ENCODE peak calls at places on chromosome 21, in five cellular contexts. O, X, K, Z and E are unnamed samples.
A peak's percentile ranks its signal among the peaks of the same experiment; 100 is the strongest.

GRCh38 chr21:38956791-38957571 is 151.3 kb downstream of the ETS2 start:
- DNase-seq in O (no peak), X (peak; percentile 53), K (no peak), Z (peak; percentile 43), E (peak; percentile 52)

GRCh38 chr21:41427556-41427955 is 1.5 kb downstream of the MX1 start:
- DNase-seq in O (no peak), X (no peak), K (no peak), Z (no peak), E (no peak)

GRCh38 chr21:39852021-39852721 is 15.1 kb upstream of the PCP4 start:
- DNase-seq in O (no peak), X (no peak), K (no peak), Z (no peak), E (no peak)

GRCh38 chr21:35611752-35612151 is 448.6 kb downstream of the SETD4 start:
- DNase-seq in O (no peak), X (no peak), K (no peak), Z (peak; percentile 14), E (no peak)

GRCh38 chr21:38048241-38048640 is 132.0 kb upstream of the KCNJ6 start:
- DNase-seq in O (no peak), X (no peak), K (no peak), Z (no peak), E (no peak)

GRCh38 chr21:37225440-37225839 is 41.7 kb downstream of the VPS26C start:
- DNase-seq in O (no peak), X (no peak), K (no peak), Z (no peak), E (no peak)

GRCh38 chr21:44071359-44072104 is 35.7 kb upstream of the PWP2 start:
- DNase-seq in O (no peak), X (no peak), K (no peak), Z (no peak), E (peak; percentile 27)

GRCh38 chr21:35658242-35658641 is 402.1 kb downstream of the SETD4 start:
- DNase-seq in O (no peak), X (no peak), K (no peak), Z (peak; percentile 17), E (no peak)

GRCh38 chr21:29176721-29177120 is 46.3 kb downstream of the MAP3K7CL start:
- DNase-seq in O (no peak), X (no peak), K (no peak), Z (no peak), E (no peak)

GRCh38 chr21:16370176-16370575 is 640.4 kb downstream of the USP25 start:
- DNase-seq in O (no peak), X (no peak), K (no peak), Z (no peak), E (no peak)

GRCh38 chr21:38613686-38614085 is 115.4 kb upstream of the ERG start:
- DNase-seq in O (no peak), X (no peak), K (no peak), Z (no peak), E (no peak)

GRCh38 chr21:37000381-37000780 is 6.1 kb upstream of the RIPPLY3 start:
- DNase-seq in O (no peak), X (no peak), K (no peak), Z (no peak), E (no peak)

GRCh38 chr21:32562426-32562825 is 22.9 kb downstream of the TCP10L start:
- DNase-seq in O (no peak), X (no peak), K (no peak), Z (peak; percentile 9), E (no peak)

GRCh38 chr21:41927727-41928409 is 25.9 kb downstream of the C2CD2 start:
- DNase-seq in O (no peak), X (no peak), K (no peak), Z (no peak), E (no peak)

GRCh38 chr21:43034098-43034497 is 41.5 kb downstream of the CBS start:
- DNase-seq in O (no peak), X (no peak), K (no peak), Z (no peak), E (no peak)
- H3K27ac ChIP-seq in O (no peak overlapping the region), X (no peak overlapping the region), K (no peak overlapping the region), Z (no peak overlapping the region), E (no peak overlapping the region)

DNA sequence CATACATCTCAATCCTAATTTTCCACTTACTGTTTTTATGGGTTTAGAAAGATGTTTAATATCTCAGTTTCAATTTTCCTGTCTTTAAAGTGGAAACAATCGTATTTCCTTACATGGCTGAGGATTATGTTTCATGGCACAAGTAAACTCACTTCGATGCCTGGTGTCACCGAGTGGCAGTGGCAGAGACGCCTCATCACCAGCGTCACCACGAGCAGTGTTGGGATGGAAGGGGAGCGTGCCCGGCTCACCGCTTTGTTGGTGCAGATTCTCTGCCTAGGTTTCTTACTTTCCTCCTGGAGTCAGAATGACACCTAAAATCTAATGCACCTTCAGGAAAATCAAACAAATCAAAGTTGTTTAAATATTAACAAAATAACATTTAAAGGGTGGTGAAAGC is 48.2 kb upstream of the DIP2A start:
- DNase-seq in O (no peak), X (no peak), K (peak; percentile 37), Z (no peak), E (no peak)
- H3K27ac ChIP-seq in O (no peak overlapping the region), X (no peak overlapping the region), K (no peak overlapping the region), Z (no peak overlapping the region), E (no peak overlapping the region)

GRCh38 chr21:45293214-45293725 is 5.6 kb upstream of the POFUT2 start:
- DNase-seq in O (no peak), X (peak; percentile 49), K (no peak), Z (peak; percentile 69), E (no peak)
- H3K27ac ChIP-seq in O (no peak overlapping the region), X (peak overlapping the region; percentile 92), K (peak overlapping the region; percentile 69), Z (peak overlapping the region; percentile 94), E (no peak overlapping the region)

GRCh38 chr21:20591294-20591693 is 406.9 kb upstream of the NCAM2 start:
- DNase-seq in O (no peak), X (no peak), K (no peak), Z (no peak), E (no peak)
- H3K27ac ChIP-seq in O (no peak overlapping the region), X (no peak overlapping the region), K (no peak overlapping the region), Z (no peak overlapping the region), E (no peak overlapping the region)

GRCh38 chr21:34093083-34093482 is 19.7 kb downstream of the MRPS6 start:
- DNase-seq in O (no peak), X (no peak), K (no peak), Z (no peak), E (no peak)

GRCh38 chr21:34088752-34089151 is 15.4 kb downstream of the MRPS6 start:
- DNase-seq in O (no peak), X (no peak), K (no peak), Z (no peak), E (no peak)

GRCh38 chr21:34091032-34091431 is 17.7 kb downstream of the MRPS6 start:
- DNase-seq in O (no peak), X (no peak), K (no peak), Z (no peak), E (no peak)

GRCh38 chr21:34092241-34092921 is 19.0 kb downstream of the MRPS6 start:
- DNase-seq in O (no peak), X (no peak), K (no peak), Z (no peak), E (no peak)

GRCh38 chr21:34091607-34092006 is 18.2 kb downstream of the MRPS6 start:
- DNase-seq in O (no peak), X (no peak), K (no peak), Z (no peak), E (no peak)
- H3K27ac ChIP-seq in O (no peak overlapping the region), X (no peak overlapping the region), K (no peak overlapping the region), Z (no peak overlapping the region), E (no peak overlapping the region)

GRCh38 chr21:46033410-46034404 is 52.1 kb downstream of the COL6A1 start:
- DNase-seq in O (no peak), X (no peak), K (no peak), Z (peak; percentile 88), E (no peak)
- H3K27ac ChIP-seq in O (no peak overlapping the region), X (peak overlapping the region; percentile 46), K (no peak overlapping the region), Z (no peak overlapping the region), E (no peak overlapping the region)

GRCh38 chr21:31337991-31338891 is 5.8 kb downstream of the TIAM1 start:
- DNase-seq in O (no peak), X (no peak), K (no peak), Z (peak; percentile 68), E (no peak)

GRCh38 chr21:31334648-31335121 is 9.4 kb downstream of the TIAM1 start:
- DNase-seq in O (no peak), X (no peak), K (no peak), Z (no peak), E (no peak)

GRCh38 chr21:31335957-31336738 is 7.9 kb downstream of the TIAM1 start:
- DNase-seq in O (no peak), X (no peak), K (no peak), Z (peak; percentile 84), E (no peak)

GRCh38 chr21:31337086-31337485 is 7.0 kb downstream of the TIAM1 start:
- DNase-seq in O (no peak), X (no peak), K (no peak), Z (no peak), E (no peak)

GRCh38 chr21:31336739-31337040 is 7.4 kb downstream of the TIAM1 start:
- DNase-seq in O (no peak), X (no peak), K (no peak), Z (no peak), E (no peak)
- H3K27ac ChIP-seq in O (no peak overlapping the region), X (no peak overlapping the region), K (no peak overlapping the region), Z (peak overlapping the region; percentile 59), E (no peak overlapping the region)

DNA sequence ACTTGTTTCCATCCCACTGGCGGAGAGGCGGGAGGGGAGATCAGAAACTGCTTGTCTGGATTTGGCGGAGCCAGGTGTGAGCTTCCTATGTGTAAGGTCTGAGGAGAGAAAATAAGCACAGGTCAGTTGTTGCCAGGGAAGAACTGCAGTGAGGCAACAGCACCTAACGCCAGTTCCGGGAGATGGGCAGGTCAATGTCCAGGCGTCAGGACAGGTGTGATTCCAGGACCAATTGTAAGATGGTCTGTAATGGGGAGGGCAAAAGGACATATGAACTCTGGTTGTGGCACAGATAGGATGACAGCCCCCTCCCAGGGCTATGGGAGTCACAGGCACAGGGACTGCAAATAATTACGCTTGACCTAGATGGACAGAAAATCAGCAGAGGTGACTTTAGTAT is 9.6 kb upstream of the KCNE1 start:
- DNase-seq in O (no peak), X (no peak), K (no peak), Z (no peak), E (no peak)
- H3K27ac ChIP-seq in O (no peak overlapping the region), X (peak overlapping the region; percentile 69), K (peak overlapping the region; percentile 0), Z (no peak overlapping the region), E (no peak overlapping the region)